ENCODE peak calls at places on chromosomes 2 and 18, in five cellular contexts. One of them, this sample, is unnamed. For H3K9me3, the result is how much of the 10 kb centered on the place peaks cover.

GRCh38 chr2:235774153-235774552 is 280.3 kb downstream of the AGAP1 start:
- DNase-seq in thyroid gland: no peak
- DNase-seq in A549: no peak
- DNase-seq in PC-9: no peak
- DNase-seq in right cardiac atrium: no peak
- DNase-seq in this sample: no peak

GRCh38 chr18:77078671-77079070 is 53.9 kb downstream of the MBP start:
- DNase-seq in right cardiac atrium: no peak
- DNase-seq in A549: no peak
- DNase-seq in PC-9: no peak
- DNase-seq in thyroid gland: no peak
- DNase-seq in this sample: no peak

GRCh38 chr2:165691615-165692014 is 102.4 kb downstream of the GALNT3 start:
- DNase-seq in right cardiac atrium: peak
- DNase-seq in thyroid gland: no peak
- DNase-seq in PC-9: no peak
- DNase-seq in A549: no peak
- DNase-seq in this sample: no peak

GRCh38 chr2:227127236-227127635 is 36.8 kb downstream of the COL4A4 start:
- DNase-seq in thyroid gland: no peak
- DNase-seq in right cardiac atrium: no peak
- DNase-seq in PC-9: no peak
- DNase-seq in A549: no peak
- DNase-seq in this sample: no peak

GRCh38 chr2:126906781-126907180 is 8.1 kb downstream of the TEX51 start:
- DNase-seq in PC-9: no peak
- DNase-seq in A549: no peak
- DNase-seq in thyroid gland: no peak
- DNase-seq in right cardiac atrium: no peak
- DNase-seq in this sample: peak

GRCh38 chr18:36355511-36355910 is 58.0 kb downstream of the FHOD3 start:
- DNase-seq in thyroid gland: no peak
- DNase-seq in A549: no peak
- DNase-seq in PC-9: no peak
- DNase-seq in right cardiac atrium: no peak
- DNase-seq in this sample: no peak

GRCh38 chr2:119449526-119449925 is 17.9 kb downstream of the TMEM37 start:
- DNase-seq in A549: no peak
- DNase-seq in PC-9: no peak
- DNase-seq in thyroid gland: no peak
- DNase-seq in right cardiac atrium: no peak
- DNase-seq in this sample: no peak

GRCh38 chr2:178628590-178628989 is 148.3 kb downstream of the PLEKHA3 start:
- DNase-seq in PC-9: no peak
- DNase-seq in A549: no peak
- DNase-seq in thyroid gland: peak
- DNase-seq in right cardiac atrium: no peak
- DNase-seq in this sample: no peak

GRCh38 chr18:37565138-37565984 is at the start of gene CELF4:
- DNase-seq in thyroid gland: no peak
- DNase-seq in PC-9: no peak
- DNase-seq in right cardiac atrium: no peak
- DNase-seq in A549: peak
- DNase-seq in this sample: no peak

GRCh38 chr18:23580677-23581367 is 5.5 kb downstream of the NPC1 start:
- DNase-seq in PC-9: no peak
- DNase-seq in right cardiac atrium: no peak
- DNase-seq in thyroid gland: no peak
- DNase-seq in A549: no peak
- DNase-seq in this sample: peak

GRCh38 chr2:134226561-134226960 is 27.3 kb upstream of the MGAT5 start:
- DNase-seq in A549: no peak
- DNase-seq in PC-9: no peak
- DNase-seq in right cardiac atrium: no peak
- DNase-seq in thyroid gland: no peak
- DNase-seq in this sample: no peak

GRCh38 chr18:44107187-44107586 is 573.5 kb upstream of the SETBP1 start:
- DNase-seq in PC-9: no peak
- DNase-seq in right cardiac atrium: no peak
- DNase-seq in A549: no peak
- DNase-seq in thyroid gland: no peak
- DNase-seq in this sample: no peak

GRCh38 chr2:53445376-53446072 is 322.1 kb upstream of the CHAC2 start:
- DNase-seq in PC-9: peak
- DNase-seq in thyroid gland: no peak
- DNase-seq in right cardiac atrium: no peak
- DNase-seq in A549: no peak
- DNase-seq in this sample: no peak

GRCh38 chr18:34222025-34222395 is 2.7 kb downstream of the NOL4 start:
- DNase-seq in PC-9: no peak
- DNase-seq in A549: no peak
- DNase-seq in thyroid gland: peak
- DNase-seq in right cardiac atrium: no peak
- DNase-seq in this sample: no peak

GRCh38 chr2:8819948-8820347 is 17.5 kb downstream of the KIDINS220 start:
- DNase-seq in PC-9: no peak
- DNase-seq in right cardiac atrium: no peak
- DNase-seq in thyroid gland: no peak
- DNase-seq in A549: no peak
- DNase-seq in this sample: no peak

GRCh38 chr2:62811972-62812371 is 106.5 kb downstream of the EHBP1 start:
- DNase-seq in A549: no peak
- DNase-seq in thyroid gland: no peak
- DNase-seq in PC-9: no peak
- DNase-seq in right cardiac atrium: no peak
- DNase-seq in this sample: no peak

GRCh38 chr18:21894619-21895367 is 154.2 kb downstream of the MIB1 start:
- DNase-seq in thyroid gland: peak
- DNase-seq in right cardiac atrium: no peak
- DNase-seq in PC-9: no peak
- DNase-seq in A549: no peak
- DNase-seq in this sample: no peak

GRCh38 chr2:240236217-240237111 is 96.0 kb upstream of the OTOS start:
- DNase-seq in PC-9: no peak
- DNase-seq in thyroid gland: peak
- DNase-seq in A549: no peak
- DNase-seq in right cardiac atrium: peak
- DNase-seq in this sample: no peak

DNA sequence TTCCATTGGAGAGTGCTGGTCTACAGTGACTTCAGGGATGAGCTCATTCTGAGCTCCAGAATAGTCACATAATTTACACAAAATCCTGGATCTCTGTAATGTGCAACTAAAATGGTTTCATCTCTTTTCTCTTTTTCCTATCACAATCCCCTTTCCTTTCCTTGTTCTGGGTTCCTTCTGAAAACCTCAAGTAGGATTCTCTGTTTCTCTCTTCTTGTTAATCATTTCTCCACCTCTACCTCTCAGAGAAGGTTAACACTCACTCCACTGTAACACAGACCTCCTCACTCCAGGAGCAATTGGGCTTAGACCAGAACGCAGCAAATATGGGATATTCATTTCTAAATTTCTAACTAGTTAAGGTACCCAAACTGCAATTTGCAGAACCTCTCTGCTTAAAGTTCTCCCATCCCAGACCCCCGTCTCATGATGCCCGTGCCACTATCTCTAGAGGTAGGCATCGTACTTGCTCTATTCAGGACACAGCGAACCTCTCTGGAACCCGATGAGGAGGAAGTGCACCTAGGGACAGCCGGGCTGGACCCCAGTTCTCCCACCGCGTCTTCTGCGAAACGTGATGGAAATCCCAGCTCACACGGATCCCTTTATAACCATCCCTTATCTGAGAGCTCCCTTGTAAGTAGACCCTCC is 1.4 kb downstream of the FOXI3 start:
- DNase-seq in PC-9: no peak
- DNase-seq in right cardiac atrium: no peak
- DNase-seq in thyroid gland: no peak
- DNase-seq in A549: no peak
- DNase-seq in this sample: no peak
- H3K4me3 ChIP-seq in PC-9: no peak
- H3K4me3 ChIP-seq in right cardiac atrium: no peak
- H3K4me3 ChIP-seq in thyroid gland: no peak
- H3K4me3 ChIP-seq in A549: no peak
- H3K4me3 ChIP-seq in this sample: no peak

DNA sequence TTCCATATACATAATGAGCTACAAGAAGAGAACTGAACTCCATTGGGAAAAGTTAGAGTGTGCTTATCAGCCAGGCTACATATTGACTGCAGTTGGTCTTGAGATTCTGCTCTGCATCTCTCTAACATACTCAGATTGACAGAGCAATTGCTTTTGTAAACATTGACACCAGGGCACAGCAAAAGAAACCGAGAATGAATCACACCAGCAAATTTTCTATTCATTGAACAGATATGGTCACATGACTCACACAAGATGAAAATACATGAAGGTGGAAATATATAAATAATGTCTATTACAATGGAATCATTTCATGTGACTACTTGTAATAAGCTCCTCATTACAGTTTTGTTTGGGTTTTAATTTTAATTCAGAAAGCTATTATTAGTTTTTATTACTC is 691.9 kb upstream of the TMEFF2 start:
- DNase-seq in A549: no peak
- DNase-seq in PC-9: no peak
- DNase-seq in thyroid gland: no peak
- DNase-seq in right cardiac atrium: no peak
- DNase-seq in this sample: no peak
- H3K9me3 ChIP-seq in A549: under half
- H3K9me3 ChIP-seq in PC-9: under half
- H3K9me3 ChIP-seq in thyroid gland: under half
- H3K9me3 ChIP-seq in right cardiac atrium: under half
- H3K9me3 ChIP-seq in this sample: under half

DNA sequence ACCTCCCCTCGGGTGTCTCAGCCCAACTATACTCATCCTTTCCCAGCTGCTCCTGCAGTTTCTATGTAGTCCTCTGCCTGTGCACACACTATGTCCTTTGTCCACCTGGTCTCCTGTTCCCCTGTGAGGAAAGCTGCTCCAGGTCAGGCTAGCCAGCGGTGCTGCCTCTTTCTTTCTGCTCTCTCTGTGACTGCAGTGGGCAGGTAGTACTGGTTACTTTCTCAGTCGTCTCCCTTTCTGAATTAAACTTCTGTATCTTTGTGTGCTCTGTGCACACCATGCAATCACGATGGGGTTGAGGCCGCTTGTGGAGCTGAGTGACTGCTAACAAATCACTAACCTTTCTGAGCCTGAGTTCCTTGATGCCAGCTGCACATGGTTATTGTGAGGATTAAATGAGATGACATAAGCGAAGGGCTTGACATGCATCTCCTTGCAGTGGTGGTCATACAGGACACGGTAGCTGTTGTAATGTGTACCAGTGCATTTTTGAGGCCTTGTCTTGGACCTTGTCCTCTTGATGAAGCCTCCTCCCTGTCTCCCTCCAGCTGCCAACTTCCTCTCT is 3.5 kb downstream of the FARP2 start:
- DNase-seq in PC-9: no peak
- DNase-seq in A549: no peak
- DNase-seq in thyroid gland: no peak
- DNase-seq in right cardiac atrium: no peak
- DNase-seq in this sample: no peak
- H3K4me3 ChIP-seq in PC-9: no peak
- H3K4me3 ChIP-seq in A549: no peak
- H3K4me3 ChIP-seq in thyroid gland: no peak
- H3K4me3 ChIP-seq in right cardiac atrium: no peak
- H3K4me3 ChIP-seq in this sample: no peak

GRCh38 chr2:212854766-212855165 is 296.6 kb downstream of the IKZF2 start:
- DNase-seq in PC-9: no peak
- DNase-seq in thyroid gland: no peak
- DNase-seq in right cardiac atrium: no peak
- DNase-seq in A549: no peak
- DNase-seq in this sample: no peak
- H3K9me3 ChIP-seq in PC-9: under half
- H3K9me3 ChIP-seq in thyroid gland: under half
- H3K9me3 ChIP-seq in right cardiac atrium: under half
- H3K9me3 ChIP-seq in A549: under half
- H3K9me3 ChIP-seq in this sample: under half

GRCh38 chr18:53943463-53943862 is 281.0 kb downstream of the MBD2 start:
- DNase-seq in A549: no peak
- DNase-seq in PC-9: no peak
- DNase-seq in right cardiac atrium: no peak
- DNase-seq in thyroid gland: no peak
- DNase-seq in this sample: no peak
- H3K4me3 ChIP-seq in A549: no peak
- H3K4me3 ChIP-seq in PC-9: no peak
- H3K4me3 ChIP-seq in right cardiac atrium: no peak
- H3K4me3 ChIP-seq in thyroid gland: no peak
- H3K4me3 ChIP-seq in this sample: no peak